ENCODE peak calls at places on chromosomes 11 and 22, in four cellular contexts. One of them, this sample, is unnamed.

GRCh38 chr22:40512426-40513136 is 123.9 kb downstream of the MRTFA start:
- DNase-seq in Right ventricle myocardium superior: no peak
- DNase-seq in A172: peak; percentile 93
- DNase-seq in cardiac fibroblast: peak; percentile 99
- DNase-seq in this sample: peak; percentile 99

GRCh38 chr11:73792584-73792983 is 4.9 kb downstream of the MRPL48 start:
- DNase-seq in Right ventricle myocardium superior: no peak
- DNase-seq in A172: no peak
- DNase-seq in cardiac fibroblast: no peak
- DNase-seq in this sample: no peak

GRCh38 chr11:43988040-43988793 is 45.8 kb downstream of the C11orf96 start:
- DNase-seq in Right ventricle myocardium superior: no peak
- DNase-seq in A172: no peak
- DNase-seq in cardiac fibroblast: peak; percentile 45
- DNase-seq in this sample: no peak

GRCh38 chr22:47014636-47014930 is 252.1 kb downstream of the TBC1D22A start:
- DNase-seq in Right ventricle myocardium superior: no peak
- DNase-seq in A172: no peak
- DNase-seq in cardiac fibroblast: no peak
- DNase-seq in this sample: no peak

GRCh38 chr22:31488988-31489617 is 539 bp downstream of the EIF4ENIF1 start:
- DNase-seq in Right ventricle myocardium superior: peak; percentile 53
- DNase-seq in A172: peak; percentile 13
- DNase-seq in cardiac fibroblast: peak; percentile 35
- DNase-seq in this sample: no peak

GRCh38 chr11:60918941-60919275 is 5.0 kb downstream of the TMEM109 start:
- DNase-seq in Right ventricle myocardium superior: no peak
- DNase-seq in A172: peak; percentile 45
- DNase-seq in cardiac fibroblast: peak; percentile 19
- DNase-seq in this sample: no peak

GRCh38 chr22:31938258-31938657 is 6.1 kb upstream of the YWHAH start:
- DNase-seq in Right ventricle myocardium superior: no peak
- DNase-seq in A172: no peak
- DNase-seq in cardiac fibroblast: no peak
- DNase-seq in this sample: no peak

GRCh38 chr22:33188316-33188715 is 130.1 kb upstream of the SYN3 start:
- DNase-seq in Right ventricle myocardium superior: no peak
- DNase-seq in A172: peak; percentile 13
- DNase-seq in cardiac fibroblast: no peak
- DNase-seq in this sample: no peak

GRCh38 chr11:134542401-134543143 is 130.5 kb upstream of the B3GAT1 start:
- DNase-seq in Right ventricle myocardium superior: no peak
- DNase-seq in A172: no peak
- DNase-seq in cardiac fibroblast: no peak
- DNase-seq in this sample: no peak

GRCh38 chr11:88179141-88179540 is 3.9 kb upstream of the RAB38 start:
- DNase-seq in Right ventricle myocardium superior: no peak
- DNase-seq in A172: peak; percentile 24
- DNase-seq in cardiac fibroblast: no peak
- DNase-seq in this sample: no peak

GRCh38 chr11:368414-369335 is 624 bp upstream of the B4GALNT4 start:
- DNase-seq in Right ventricle myocardium superior: peak; percentile 40
- DNase-seq in A172: peak; percentile 36
- DNase-seq in cardiac fibroblast: peak; percentile 14
- DNase-seq in this sample: no peak

GRCh38 chr11:74602637-74603591 is 10.5 kb downstream of the POLD3 start:
- DNase-seq in Right ventricle myocardium superior: no peak
- DNase-seq in A172: no peak
- DNase-seq in cardiac fibroblast: no peak
- DNase-seq in this sample: no peak

GRCh38 chr22:30970356-30970746 is 1.3 kb downstream of the TUG1 start:
- DNase-seq in Right ventricle myocardium superior: no peak
- DNase-seq in A172: no peak
- DNase-seq in cardiac fibroblast: no peak
- DNase-seq in this sample: no peak

GRCh38 chr11:125379565-125380343 is 116.3 kb downstream of the FEZ1 start:
- DNase-seq in Right ventricle myocardium superior: no peak
- DNase-seq in A172: no peak
- DNase-seq in cardiac fibroblast: no peak
- DNase-seq in this sample: no peak

GRCh38 chr11:33724644-33725035 is 11.6 kb downstream of the CD59 start:
- DNase-seq in Right ventricle myocardium superior: no peak
- DNase-seq in A172: no peak
- DNase-seq in cardiac fibroblast: peak; percentile 95
- DNase-seq in this sample: no peak

GRCh38 chr11:68683952-68684384 is 376 bp upstream of the GAL start:
- DNase-seq in Right ventricle myocardium superior: no peak
- DNase-seq in A172: no peak
- DNase-seq in cardiac fibroblast: no peak
- DNase-seq in this sample: no peak

GRCh38 chr22:27534720-27535125 is 266.8 kb downstream of the MN1 start:
- DNase-seq in Right ventricle myocardium superior: no peak
- DNase-seq in A172: peak; percentile 5
- DNase-seq in cardiac fibroblast: peak; percentile 91
- DNase-seq in this sample: peak; percentile 4

GRCh38 chr22:30073743-30074142 is 6.5 kb upstream of the HORMAD2 start:
- DNase-seq in Right ventricle myocardium superior: no peak
- DNase-seq in A172: no peak
- DNase-seq in cardiac fibroblast: no peak
- DNase-seq in this sample: no peak

GRCh38 chr22:42947211-42947990 is 67.5 kb downstream of the PACSIN2 start:
- DNase-seq in Right ventricle myocardium superior: peak; percentile 76
- DNase-seq in A172: no peak
- DNase-seq in cardiac fibroblast: no peak
- DNase-seq in this sample: no peak

GRCh38 chr11:47020793-47021624 is 84.4 kb downstream of the CSTPP1 start:
- DNase-seq in Right ventricle myocardium superior: no peak
- DNase-seq in A172: peak; percentile 21
- DNase-seq in cardiac fibroblast: peak; percentile 32
- DNase-seq in this sample: no peak

GRCh38 chr22:49417833-49418232 is 409.8 kb downstream of the BRD1 start:
- DNase-seq in Right ventricle myocardium superior: no peak
- DNase-seq in A172: no peak
- DNase-seq in cardiac fibroblast: no peak
- DNase-seq in this sample: no peak

GRCh38 chr11:69948256-69949141 is 129.3 kb upstream of the FGF3 start:
- DNase-seq in Right ventricle myocardium superior: peak; percentile 22
- DNase-seq in A172: peak; percentile 97
- DNase-seq in cardiac fibroblast: peak; percentile 15
- DNase-seq in this sample: no peak

This sample was measured in AG09309.